ENCODE peak calls at places on chromosomes 11 and 22, in six cellular contexts. H, I, E, J, K and A are unnamed samples.
A peak's percentile ranks its signal among the peaks of the same experiment; 100 is the strongest.

GRCh38 chr11:70210051-70210501 is 7.0 kb downstream of the FADD start:
- DNase-seq in I (no peak), K (peak; percentile 73), E (no peak), H (no peak), J (no peak), A (no peak)

GRCh38 chr22:44539467-44540063 is 41.5 kb upstream of the RTL6 start:
- DNase-seq in I (no peak), K (no peak), J (no peak), E (no peak), H (no peak), A (no peak)

GRCh38 chr22:42964994-42965699 is 49.8 kb downstream of the PACSIN2 start:
- DNase-seq in J (no peak), K (peak; percentile 53), H (no peak), E (no peak), I (no peak), A (no peak)

GRCh38 chr22:31637375-31637937 is 24.6 kb downstream of the PISD start:
- DNase-seq in H (no peak), E (no peak), K (no peak), J (no peak), I (no peak), A (no peak)

GRCh38 chr22:39103431-39103830 is 6.4 kb downstream of the APOBEC3H start:
- DNase-seq in K (no peak), I (no peak), H (no peak), J (no peak), E (no peak), A (no peak)

GRCh38 chr22:17703811-17704210 is 65.3 kb downstream of the BCL2L13 start:
- DNase-seq in I (no peak), J (no peak), H (no peak), K (no peak), E (no peak), A (no peak)

GRCh38 chr11:31045335-31045734 is 324.2 kb downstream of the DCDC1 start:
- DNase-seq in H (peak; percentile 15), K (peak; percentile 8), E (no peak), I (no peak), J (no peak), A (no peak)

GRCh38 chr11:134780486-134781155 is 368.6 kb upstream of the B3GAT1 start:
- DNase-seq in E (no peak), K (no peak), I (no peak), H (no peak), J (no peak), A (peak; percentile 70)

GRCh38 chr22:17767236-17768065 is 6.8 kb downstream of the BID start:
- DNase-seq in H (no peak), K (no peak), J (no peak), E (no peak), I (no peak), A (no peak)

GRCh38 chr11:6941970-6942369 is 15.7 kb downstream of the ZNF215 start:
- DNase-seq in J (no peak), K (no peak), E (no peak), I (no peak), H (no peak), A (no peak)

GRCh38 chr11:74925281-74925680 is 23.6 kb downstream of the XRRA1 start:
- DNase-seq in K (peak; percentile 24), H (no peak), E (no peak), I (no peak), J (no peak), A (no peak)

GRCh38 chr11:12222099-12222751 is 111.8 kb downstream of the MICAL2 start:
- DNase-seq in E (peak; percentile 78), K (peak; percentile 92), J (no peak), H (no peak), I (no peak), A (no peak)

GRCh38 chr11:46669606-46670243 is 30.7 kb downstream of the ARHGAP1 start:
- DNase-seq in H (no peak), K (no peak), I (no peak), E (no peak), J (no peak), A (no peak)
- TF ChIP-seq CTCF in H (peak; percentile 51), K (peak; percentile 11), I (peak; percentile 10), E (peak; percentile 26), J (peak; percentile 47), A (no peak)

DNA sequence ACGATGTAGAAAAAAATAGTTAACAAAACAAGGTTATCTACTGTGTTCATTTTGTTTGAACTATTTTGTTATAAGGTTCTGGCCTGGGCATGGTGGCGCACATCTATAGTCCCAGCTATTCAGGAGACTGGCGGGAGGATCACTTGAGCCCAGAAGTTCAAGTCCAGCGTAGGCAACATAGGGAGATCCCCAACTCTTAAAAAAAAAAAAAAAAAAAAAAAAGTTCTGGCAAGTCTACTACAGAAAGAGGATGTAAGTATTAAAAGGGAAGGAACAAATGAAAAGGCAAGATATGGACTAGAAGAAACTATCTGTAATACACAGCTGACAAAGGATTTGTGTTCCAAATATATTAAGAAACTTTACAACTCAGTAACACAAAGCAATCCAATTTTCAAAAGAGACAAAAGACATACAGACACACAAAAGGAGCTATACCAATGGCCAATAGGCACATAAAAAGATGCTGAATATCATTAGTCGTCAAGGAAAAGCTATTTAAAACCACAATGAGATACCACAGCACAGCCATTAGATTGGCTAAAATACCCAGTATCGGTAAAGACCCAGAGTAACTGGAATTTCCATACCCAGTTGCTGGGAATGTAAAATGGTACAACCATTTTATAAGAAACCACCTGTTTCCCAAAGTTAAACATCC is 27.4 kb downstream of the RRAS2 start:
- DNase-seq in I (no peak), J (no peak), E (no peak), H (no peak), K (no peak), A (no peak)
- H3K4me3 ChIP-seq in I (no peak overlapping the region), J (no peak overlapping the region), E (no peak overlapping the region), H (no peak overlapping the region), K (no peak overlapping the region), A (no peak overlapping the region)

GRCh38 chr22:20085651-20086050 is 5.6 kb downstream of the DGCR8 start:
- DNase-seq in H (no peak), K (no peak), I (no peak), J (no peak), E (no peak), A (no peak)

GRCh38 chr22:20086101-20086599 is 6.1 kb downstream of the DGCR8 start:
- DNase-seq in I (no peak), E (no peak), H (no peak), K (no peak), J (no peak), A (no peak)

GRCh38 chr22:20083157-20083890 is 3.3 kb downstream of the DGCR8 start:
- DNase-seq in H (no peak), E (no peak), J (no peak), I (no peak), K (no peak), A (no peak)

GRCh38 chr22:20083891-20084546 is 4.0 kb downstream of the DGCR8 start:
- DNase-seq in J (no peak), K (no peak), E (no peak), H (no peak), I (no peak), A (no peak)

GRCh38 chr22:20084547-20085413 is 4.7 kb downstream of the DGCR8 start:
- DNase-seq in K (no peak), E (no peak), J (no peak), H (peak; percentile 8), I (no peak), A (no peak)
- TF ChIP-seq CTCF in K (peak; percentile 40), E (peak; percentile 12), J (peak; percentile 49), H (peak; percentile 59), I (no peak), A (no peak)

DNA sequence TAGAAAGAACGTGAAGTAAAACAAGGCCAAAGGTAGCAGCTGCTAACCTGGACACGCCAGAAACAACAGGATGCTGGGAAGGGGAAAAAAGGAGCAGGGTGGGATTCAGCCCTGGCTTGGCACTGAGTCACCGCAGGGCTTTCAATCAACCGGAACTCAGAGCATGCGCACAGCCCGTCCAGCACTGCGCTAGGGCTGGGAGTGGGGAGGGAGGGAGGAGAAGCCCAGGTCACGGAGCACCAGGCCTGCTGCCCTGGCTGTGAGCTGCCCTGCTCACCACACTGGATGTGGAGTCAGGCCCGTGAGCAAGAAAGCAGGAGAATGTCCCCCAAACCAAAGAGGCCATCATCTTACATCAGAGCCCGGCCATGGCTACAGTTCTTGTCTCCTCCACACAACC is 51.5 kb downstream of the APOL1 start:
- DNase-seq in K (no peak), J (no peak), E (no peak), H (no peak), I (no peak), A (no peak)
- H3K4me3 ChIP-seq in K (no peak overlapping the region), J (no peak overlapping the region), E (no peak overlapping the region), H (no peak overlapping the region), I (no peak overlapping the region), A (no peak overlapping the region)

GRCh38 chr22:37516456-37516855 is 2.8 kb downstream of the CARD10 start:
- DNase-seq in I (no peak), E (no peak), K (no peak), H (no peak), J (no peak), A (no peak)

GRCh38 chr22:37519268-37520195 is at the start of gene CARD10:
- DNase-seq in H (peak; percentile 38), I (no peak), E (peak; percentile 71), J (no peak), K (no peak), A (no peak)

GRCh38 chr22:37515902-37516301 is 3.3 kb downstream of the CARD10 start:
- DNase-seq in J (no peak), E (no peak), I (no peak), H (no peak), K (no peak), A (no peak)

GRCh38 chr22:37518509-37519267 is 527 bp downstream of the CARD10 start:
- DNase-seq in E (no peak), J (no peak), K (no peak), I (no peak), H (no peak), A (no peak)

GRCh38 chr22:37517826-37518450 is 1.3 kb downstream of the CARD10 start:
- DNase-seq in E (no peak), J (no peak), I (no peak), H (peak; percentile 71), K (no peak), A (no peak)
- TF ChIP-seq CTCF in E (no peak), J (no peak), I (no peak), H (no peak), K (no peak), A (no peak)